ENCODE peak calls at places on chromosomes 13 and 19, in eight cellular contexts. M, H, S, X, Y, I, F and K are unnamed samples.
A peak's percentile ranks its signal among the peaks of the same experiment; 100 is the strongest.

GRCh38 chr19:7873304-7874079 is 698 bp downstream of the PRR36 start:
- DNase-seq in M (no peak), H (no peak), S (peak; percentile 55), X (no peak), Y (no peak), I (no peak), F (no peak), K (no peak)

GRCh38 chr19:17420267-17420924 is 549 bp downstream of the MVB12A start:
- DNase-seq in M (peak; percentile 31), H (no peak), S (peak; percentile 66), X (peak; percentile 27), Y (no peak), I (no peak), F (no peak), K (no peak)

GRCh38 chr13:68540244-68540643 is 1310.1 kb upstream of the PCDH9 start:
- DNase-seq in M (no peak), H (no peak), S (no peak), X (no peak), Y (no peak), I (no peak), F (no peak), K (no peak)

GRCh38 chr13:104641309-104641708 is 1575.1 kb upstream of the SLC10A2 start:
- DNase-seq in M (no peak), H (no peak), S (no peak), X (peak; percentile 46), Y (peak; percentile 85), I (no peak), F (no peak), K (no peak)

GRCh38 chr19:47157455-47158321 is 27.1 kb downstream of the SAE1 start:
- DNase-seq in M (no peak), H (peak; percentile 27), S (no peak), X (peak; percentile 12), Y (peak; percentile 70), I (no peak), F (no peak), K (no peak)

GRCh38 chr13:50081106-50081898 is 66.1 kb downstream of the KCNRG start:
- DNase-seq in M (peak; percentile 57), H (peak; percentile 41), S (peak; percentile 79), X (no peak), Y (no peak), I (peak; percentile 31), F (no peak), K (peak; percentile 48)

GRCh38 chr19:15072930-15073647 is 8.9 kb upstream of the OR1I1 start:
- DNase-seq in M (no peak), H (no peak), S (no peak), X (no peak), Y (no peak), I (no peak), F (no peak), K (no peak)

GRCh38 chr19:50928841-50929240 is 17.6 kb upstream of the KLK4 start:
- DNase-seq in M (no peak), H (no peak), S (no peak), X (no peak), Y (no peak), I (no peak), F (no peak), K (no peak)

GRCh38 chr19:10836478-10837325 is 690 bp upstream of the TMED1 start:
- DNase-seq in M (peak; percentile 87), H (peak; percentile 62), S (peak; percentile 89), X (no peak), Y (no peak), I (no peak), F (peak; percentile 54), K (no peak)

GRCh38 chr13:27186295-27186694 is 14.7 kb upstream of the USP12 start:
- DNase-seq in M (no peak), H (no peak), S (no peak), X (peak; percentile 43), Y (no peak), I (no peak), F (no peak), K (no peak)

GRCh38 chr19:43591904-43592772 is 3.8 kb downstream of the IRGQ start:
- DNase-seq in M (no peak), H (no peak), S (no peak), X (no peak), Y (no peak), I (no peak), F (no peak), K (no peak)

GRCh38 chr19:28715157-28715556 is 497.8 kb downstream of the UQCRFS1 start:
- DNase-seq in M (no peak), H (no peak), S (no peak), X (peak; percentile 86), Y (no peak), I (no peak), F (no peak), K (no peak)

GRCh38 chr19:55285225-55285890 is 1.6 kb downstream of the BRSK1 start:
- DNase-seq in M (no peak), H (no peak), S (no peak), X (no peak), Y (no peak), I (no peak), F (no peak), K (no peak)